ENCODE peak calls at places on chromosomes 11 and 22, in seven cellular contexts. One of them, this sample, is unnamed.

GRCh38 chr22:49690454-49690853 is 137.2 kb downstream of the BRD1 start:
- DNase-seq in iris pigment epithelial cell: peak
- DNase-seq in IMR-90: no peak
- DNase-seq in endothelial cell: no peak
- DNase-seq in glutamatergic neuron: no peak
- DNase-seq in GOT3: no peak
- DNase-seq in NB4: no peak
- DNase-seq in this sample: no peak

GRCh38 chr22:38454361-38455062 is 487 bp downstream of the KCNJ4 start:
- DNase-seq in iris pigment epithelial cell: no peak
- DNase-seq in IMR-90: no peak
- DNase-seq in endothelial cell: no peak
- DNase-seq in glutamatergic neuron: no peak
- DNase-seq in GOT3: no peak
- DNase-seq in NB4: peak
- DNase-seq in this sample: no peak

GRCh38 chr11:65121447-65121864 is 478 bp downstream of the FAU start:
- DNase-seq in iris pigment epithelial cell: no peak
- DNase-seq in IMR-90: no peak
- DNase-seq in endothelial cell: peak
- DNase-seq in glutamatergic neuron: no peak
- DNase-seq in GOT3: no peak
- DNase-seq in NB4: peak
- DNase-seq in this sample: no peak

GRCh38 chr22:38727530-38728451 is 22.0 kb downstream of the GTPBP1 start:
- DNase-seq in iris pigment epithelial cell: no peak
- DNase-seq in IMR-90: no peak
- DNase-seq in endothelial cell: no peak
- DNase-seq in glutamatergic neuron: no peak
- DNase-seq in GOT3: no peak
- DNase-seq in NB4: no peak
- DNase-seq in this sample: no peak

GRCh38 chr22:36184433-36185035 is 17.1 kb downstream of the APOL4 start:
- DNase-seq in iris pigment epithelial cell: peak
- DNase-seq in IMR-90: no peak
- DNase-seq in endothelial cell: no peak
- DNase-seq in glutamatergic neuron: no peak
- DNase-seq in GOT3: no peak
- DNase-seq in NB4: no peak
- DNase-seq in this sample: no peak

GRCh38 chr22:28243539-28243938 is 324.5 kb upstream of the PITPNB start:
- DNase-seq in iris pigment epithelial cell: peak
- DNase-seq in IMR-90: no peak
- DNase-seq in endothelial cell: no peak
- DNase-seq in glutamatergic neuron: no peak
- DNase-seq in GOT3: no peak
- DNase-seq in NB4: no peak
- DNase-seq in this sample: no peak

GRCh38 chr11:34513674-34513995 is at the start of gene ELF5:
- DNase-seq in iris pigment epithelial cell: no peak
- DNase-seq in IMR-90: no peak
- DNase-seq in endothelial cell: no peak
- DNase-seq in glutamatergic neuron: no peak
- DNase-seq in GOT3: no peak
- DNase-seq in NB4: no peak
- DNase-seq in this sample: no peak

GRCh38 chr11:105297463-105297862 is 157.9 kb upstream of the CARD18 start:
- DNase-seq in iris pigment epithelial cell: peak
- DNase-seq in IMR-90: peak
- DNase-seq in endothelial cell: no peak
- DNase-seq in glutamatergic neuron: no peak
- DNase-seq in GOT3: no peak
- DNase-seq in NB4: no peak
- DNase-seq in this sample: no peak

GRCh38 chr11:72358461-72359405 is 75.6 kb downstream of the CLPB start:
- DNase-seq in iris pigment epithelial cell: no peak
- DNase-seq in IMR-90: no peak
- DNase-seq in endothelial cell: no peak
- DNase-seq in glutamatergic neuron: no peak
- DNase-seq in GOT3: no peak
- DNase-seq in NB4: no peak
- DNase-seq in this sample: no peak

GRCh38 chr11:119344291-119345010 is 2.1 kb downstream of the MFRP start:
- DNase-seq in iris pigment epithelial cell: no peak
- DNase-seq in IMR-90: no peak
- DNase-seq in endothelial cell: no peak
- DNase-seq in glutamatergic neuron: no peak
- DNase-seq in GOT3: no peak
- DNase-seq in NB4: no peak
- DNase-seq in this sample: no peak

GRCh38 chr22:32258791-32259190 is 3.6 kb upstream of the SLC5A4 start:
- DNase-seq in iris pigment epithelial cell: no peak
- DNase-seq in IMR-90: no peak
- DNase-seq in endothelial cell: no peak
- DNase-seq in glutamatergic neuron: no peak
- DNase-seq in GOT3: no peak
- DNase-seq in NB4: no peak
- DNase-seq in this sample: no peak

GRCh38 chr11:90124946-90125345 is 9.5 kb upstream of the NAALAD2 start:
- DNase-seq in iris pigment epithelial cell: no peak
- DNase-seq in IMR-90: no peak
- DNase-seq in endothelial cell: no peak
- DNase-seq in glutamatergic neuron: no peak
- DNase-seq in GOT3: no peak
- DNase-seq in NB4: no peak
- DNase-seq in this sample: no peak

GRCh38 chr11:18368236-18368635 is 26.1 kb upstream of the LDHA start:
- DNase-seq in iris pigment epithelial cell: peak
- DNase-seq in IMR-90: peak
- DNase-seq in endothelial cell: no peak
- DNase-seq in glutamatergic neuron: no peak
- DNase-seq in GOT3: no peak
- DNase-seq in NB4: no peak
- DNase-seq in this sample: no peak

GRCh38 chr22:44594951-44595350 is 96.9 kb upstream of the RTL6 start:
- DNase-seq in iris pigment epithelial cell: no peak
- DNase-seq in IMR-90: peak
- DNase-seq in endothelial cell: no peak
- DNase-seq in glutamatergic neuron: no peak
- DNase-seq in GOT3: no peak
- DNase-seq in NB4: no peak
- DNase-seq in this sample: peak

GRCh38 chr11:47104337-47104950 is 72.2 kb downstream of the ARFGAP2 start:
- DNase-seq in iris pigment epithelial cell: peak
- DNase-seq in IMR-90: peak
- DNase-seq in endothelial cell: no peak
- DNase-seq in glutamatergic neuron: no peak
- DNase-seq in GOT3: no peak
- DNase-seq in NB4: no peak
- DNase-seq in this sample: peak

GRCh38 chr11:73236879-73237278 is 18.8 kb downstream of the P2RY2 start:
- DNase-seq in iris pigment epithelial cell: peak
- DNase-seq in IMR-90: peak
- DNase-seq in endothelial cell: peak
- DNase-seq in glutamatergic neuron: peak
- DNase-seq in GOT3: no peak
- DNase-seq in NB4: peak
- DNase-seq in this sample: peak

GRCh38 chr11:96459751-96460150 is 69.9 kb downstream of the JRKL start:
- DNase-seq in iris pigment epithelial cell: no peak
- DNase-seq in IMR-90: no peak
- DNase-seq in endothelial cell: no peak
- DNase-seq in glutamatergic neuron: no peak
- DNase-seq in GOT3: no peak
- DNase-seq in NB4: no peak
- DNase-seq in this sample: no peak

GRCh38 chr22:20026204-20026908 is 5.4 kb downstream of the TANGO2 start:
- DNase-seq in iris pigment epithelial cell: no peak
- DNase-seq in IMR-90: no peak
- DNase-seq in endothelial cell: no peak
- DNase-seq in glutamatergic neuron: peak
- DNase-seq in GOT3: no peak
- DNase-seq in NB4: no peak
- DNase-seq in this sample: no peak

GRCh38 chr11:46800177-46800576 is 45.9 kb downstream of the CKAP5 start:
- DNase-seq in iris pigment epithelial cell: peak
- DNase-seq in IMR-90: peak
- DNase-seq in endothelial cell: no peak
- DNase-seq in glutamatergic neuron: no peak
- DNase-seq in GOT3: no peak
- DNase-seq in NB4: no peak
- DNase-seq in this sample: no peak

GRCh38 chr11:15208570-15209222 is 94.0 kb downstream of the INSC start:
- DNase-seq in iris pigment epithelial cell: peak
- DNase-seq in IMR-90: peak
- DNase-seq in endothelial cell: peak
- DNase-seq in glutamatergic neuron: peak
- DNase-seq in GOT3: peak
- DNase-seq in NB4: peak
- DNase-seq in this sample: peak

GRCh38 chr22:24952837-24953293 is 349 bp downstream of the KIAA1671 start:
- DNase-seq in iris pigment epithelial cell: peak
- DNase-seq in IMR-90: peak
- DNase-seq in endothelial cell: peak
- DNase-seq in glutamatergic neuron: peak
- DNase-seq in GOT3: peak
- DNase-seq in NB4: no peak
- DNase-seq in this sample: peak

GRCh38 chr11:45037425-45038005 is 86.8 kb upstream of the TP53I11 start:
- DNase-seq in iris pigment epithelial cell: no peak
- DNase-seq in IMR-90: no peak
- DNase-seq in endothelial cell: no peak
- DNase-seq in glutamatergic neuron: no peak
- DNase-seq in GOT3: no peak
- DNase-seq in NB4: no peak
- DNase-seq in this sample: no peak

GRCh38 chr11:61851900-61852295 is 23.8 kb downstream of the FADS2 start:
- DNase-seq in iris pigment epithelial cell: no peak
- DNase-seq in IMR-90: no peak
- DNase-seq in endothelial cell: no peak
- DNase-seq in glutamatergic neuron: no peak
- DNase-seq in GOT3: no peak
- DNase-seq in NB4: no peak
- DNase-seq in this sample: no peak

GRCh38 chr11:791658-792534 is 2.0 kb upstream of the CEND1 start:
- DNase-seq in iris pigment epithelial cell: no peak
- DNase-seq in IMR-90: no peak
- DNase-seq in endothelial cell: no peak
- DNase-seq in glutamatergic neuron: no peak
- DNase-seq in GOT3: no peak
- DNase-seq in NB4: no peak
- DNase-seq in this sample: no peak

GRCh38 chr11:26947904-26948639 is 45.8 kb upstream of the FIBIN start:
- DNase-seq in iris pigment epithelial cell: peak
- DNase-seq in IMR-90: peak
- DNase-seq in endothelial cell: no peak
- DNase-seq in glutamatergic neuron: no peak
- DNase-seq in GOT3: no peak
- DNase-seq in NB4: no peak
- DNase-seq in this sample: no peak

GRCh38 chr11:2194877-2195755 is 23.5 kb upstream of the TH start:
- DNase-seq in iris pigment epithelial cell: peak
- DNase-seq in IMR-90: peak
- DNase-seq in endothelial cell: peak
- DNase-seq in glutamatergic neuron: peak
- DNase-seq in GOT3: no peak
- DNase-seq in NB4: peak
- DNase-seq in this sample: peak

GRCh38 chr11:126926376-126926791 is 74.2 kb downstream of the KIRREL3 start:
- DNase-seq in iris pigment epithelial cell: no peak
- DNase-seq in IMR-90: peak
- DNase-seq in endothelial cell: no peak
- DNase-seq in glutamatergic neuron: no peak
- DNase-seq in GOT3: no peak
- DNase-seq in NB4: no peak
- DNase-seq in this sample: no peak

GRCh38 chr11:132056689-132057088 is 686.3 kb downstream of the NTM start:
- DNase-seq in iris pigment epithelial cell: peak
- DNase-seq in IMR-90: peak
- DNase-seq in endothelial cell: no peak
- DNase-seq in glutamatergic neuron: no peak
- DNase-seq in GOT3: no peak
- DNase-seq in NB4: peak
- DNase-seq in this sample: no peak

GRCh38 chr11:8932564-8933180 is at the start of gene C11orf16:
- DNase-seq in iris pigment epithelial cell: no peak
- DNase-seq in IMR-90: no peak
- DNase-seq in endothelial cell: no peak
- DNase-seq in glutamatergic neuron: no peak
- DNase-seq in GOT3: no peak
- DNase-seq in NB4: no peak
- DNase-seq in this sample: peak

GRCh38 chr11:105244157-105244820 is 104.7 kb upstream of the CARD18 start:
- DNase-seq in iris pigment epithelial cell: peak
- DNase-seq in IMR-90: peak
- DNase-seq in endothelial cell: no peak
- DNase-seq in glutamatergic neuron: no peak
- DNase-seq in GOT3: no peak
- DNase-seq in NB4: no peak
- DNase-seq in this sample: no peak

GRCh38 chr22:49983148-49984042 is 22.8 kb downstream of the PIM3 start:
- DNase-seq in iris pigment epithelial cell: no peak
- DNase-seq in IMR-90: no peak
- DNase-seq in endothelial cell: no peak
- DNase-seq in glutamatergic neuron: no peak
- DNase-seq in GOT3: no peak
- DNase-seq in NB4: no peak
- DNase-seq in this sample: peak

GRCh38 chr11:2154195-2154585 is 6.8 kb downstream of the INS start:
- DNase-seq in iris pigment epithelial cell: no peak
- DNase-seq in IMR-90: no peak
- DNase-seq in endothelial cell: no peak
- DNase-seq in glutamatergic neuron: no peak
- DNase-seq in GOT3: no peak
- DNase-seq in NB4: no peak
- DNase-seq in this sample: no peak

GRCh38 chr22:46192210-46192993 is 42.1 kb downstream of the PPARA start:
- DNase-seq in iris pigment epithelial cell: no peak
- DNase-seq in IMR-90: no peak
- DNase-seq in endothelial cell: no peak
- DNase-seq in glutamatergic neuron: no peak
- DNase-seq in GOT3: no peak
- DNase-seq in NB4: no peak
- DNase-seq in this sample: no peak

GRCh38 chr11:8709002-8709672 is 26.5 kb downstream of the RPL27A start:
- DNase-seq in iris pigment epithelial cell: no peak
- DNase-seq in IMR-90: peak
- DNase-seq in endothelial cell: no peak
- DNase-seq in glutamatergic neuron: no peak
- DNase-seq in GOT3: no peak
- DNase-seq in NB4: no peak
- DNase-seq in this sample: peak

GRCh38 chr11:126139541-126140091 is 71.8 kb downstream of the RPUSD4 start:
- DNase-seq in iris pigment epithelial cell: no peak
- DNase-seq in IMR-90: peak
- DNase-seq in endothelial cell: no peak
- DNase-seq in glutamatergic neuron: no peak
- DNase-seq in GOT3: no peak
- DNase-seq in NB4: no peak
- DNase-seq in this sample: no peak

GRCh38 chr11:101880208-101880607 is 34.6 kb upstream of the CEP126 start:
- DNase-seq in iris pigment epithelial cell: peak
- DNase-seq in IMR-90: peak
- DNase-seq in endothelial cell: no peak
- DNase-seq in glutamatergic neuron: no peak
- DNase-seq in GOT3: no peak
- DNase-seq in NB4: peak
- DNase-seq in this sample: no peak

GRCh38 chr11:101458161-101458560 is 125.6 kb downstream of the TRPC6 start:
- DNase-seq in iris pigment epithelial cell: peak
- DNase-seq in IMR-90: peak
- DNase-seq in endothelial cell: no peak
- DNase-seq in glutamatergic neuron: no peak
- DNase-seq in GOT3: no peak
- DNase-seq in NB4: no peak
- DNase-seq in this sample: no peak